ENCODE peak calls at places on chromosomes 2 and 18, in seven cellular contexts. X, P, B, R, Q, G and V are unnamed samples.

GRCh38 chr2:231554748-231555545 is 24.7 kb upstream of the NMUR1 start:
- DNase-seq in P (peak), B (no peak), R (peak), G (peak), Q (no peak), X (no peak), V (peak)

GRCh38 chr2:132607407-132607806 is 62.6 kb downstream of the LYPD1 start:
- DNase-seq in P (no peak), G (no peak), Q (no peak), R (no peak), X (no peak), B (no peak), V (no peak)

GRCh38 chr2:239500915-239501630 is 100.3 kb upstream of the HDAC4 start:
- DNase-seq in G (no peak), P (no peak), R (no peak), B (no peak), Q (no peak), X (no peak), V (no peak)

GRCh38 chr2:85914916-85915315 is 26.1 kb upstream of the ST3GAL5 start:
- DNase-seq in R (no peak), P (no peak), Q (no peak), G (no peak), X (no peak), B (no peak), V (no peak)

GRCh38 chr18:74942319-74942910 is 266.5 kb downstream of the PTGR3 start:
- DNase-seq in R (peak), G (peak), B (no peak), P (no peak), Q (no peak), X (no peak), V (no peak)

GRCh38 chr2:158202151-158202778 is 100.6 kb downstream of the UPP2 start:
- DNase-seq in B (no peak), G (no peak), P (no peak), Q (no peak), R (no peak), X (no peak), V (no peak)

GRCh38 chr2:78780864-78781583 is 244.5 kb upstream of the REG3G start:
- DNase-seq in G (no peak), Q (no peak), R (no peak), X (no peak), P (no peak), B (no peak), V (no peak)

GRCh38 chr2:209505410-209505809 is 81.6 kb downstream of the MAP2 start:
- DNase-seq in Q (no peak), P (no peak), B (no peak), R (no peak), X (no peak), G (peak), V (no peak)

GRCh38 chr2:207394812-207395534 is 134.8 kb upstream of the CREB1 start:
- DNase-seq in X (no peak), G (peak), Q (no peak), R (no peak), P (peak), B (peak), V (no peak)

GRCh38 chr2:1606421-1607235 is 137.7 kb downstream of the PXDN start:
- DNase-seq in P (no peak), Q (no peak), G (peak), X (no peak), B (no peak), R (peak), V (no peak)

GRCh38 chr2:70684846-70685622 is 83.0 kb downstream of the ADD2 start:
- DNase-seq in R (no peak), G (no peak), X (no peak), P (no peak), B (no peak), Q (no peak), V (no peak)

GRCh38 chr2:150063432-150063889 is 424.0 kb downstream of the RND3 start:
- DNase-seq in Q (no peak), X (no peak), B (peak), P (no peak), R (no peak), G (peak), V (no peak)

GRCh38 chr2:240142859-240143258 is 2.4 kb upstream of the OTOS start:
- DNase-seq in Q (no peak), R (no peak), X (no peak), P (no peak), G (no peak), B (no peak), V (no peak)

GRCh38 chr18:13800505-13801259 is 23.3 kb upstream of the MC5R start:
- DNase-seq in B (no peak), P (peak), G (peak), X (peak), R (peak), Q (peak), V (peak)

GRCh38 chr2:181886192-181886591 is 5.3 kb upstream of the ITPRID2 start:
- DNase-seq in G (no peak), X (no peak), Q (no peak), R (no peak), P (no peak), B (no peak), V (no peak)

GRCh38 chr2:209644842-209645241 is 126.8 kb upstream of the UNC80 start:
- DNase-seq in B (no peak), G (no peak), X (no peak), R (no peak), Q (no peak), P (no peak), V (no peak)

GRCh38 chr2:64525323-64525625 is 1.1 kb downstream of the AFTPH start:
- DNase-seq in G (peak), X (no peak), R (peak), P (no peak), Q (no peak), B (no peak), V (peak)

GRCh38 chr18:36658611-36659010 is 170.2 kb downstream of the TPGS2 start:
- DNase-seq in X (no peak), R (no peak), Q (no peak), P (no peak), G (no peak), B (no peak), V (no peak)

GRCh38 chr2:209942936-209943605 is 59.4 kb upstream of the RPE start:
- DNase-seq in B (no peak), P (no peak), R (no peak), Q (no peak), G (no peak), X (no peak), V (no peak)

GRCh38 chr2:223588251-223588650 is 13.9 kb downstream of the SCG2 start:
- DNase-seq in X (no peak), B (no peak), G (no peak), Q (no peak), R (no peak), P (no peak), V (no peak)

GRCh38 chr2:12970861-12971260 is 254.1 kb downstream of the TRIB2 start:
- DNase-seq in B (no peak), R (no peak), X (no peak), Q (no peak), G (peak), P (no peak), V (no peak)

GRCh38 chr2:200728630-200729029 is 83.1 kb upstream of the BZW1 start:
- DNase-seq in X (no peak), P (peak), Q (no peak), G (peak), B (no peak), R (no peak), V (no peak)

GRCh38 chr2:109638807-109639206 is 24.6 kb downstream of the SOWAHC start:
- DNase-seq in X (no peak), B (no peak), G (no peak), R (no peak), Q (no peak), P (no peak), V (no peak)

GRCh38 chr18:40222736-40223135 is 1732.3 kb upstream of the PIK3C3 start:
- DNase-seq in B (no peak), G (no peak), X (no peak), Q (no peak), P (no peak), R (no peak), V (no peak)

GRCh38 chr2:38830546-38831159 is 45.1 kb downstream of the DHX57 start:
- DNase-seq in X (no peak), P (no peak), Q (no peak), G (no peak), B (no peak), R (no peak), V (no peak)

GRCh38 chr2:20641123-20641985 is 9.5 kb downstream of the HS1BP3 start:
- DNase-seq in P (no peak), X (no peak), R (no peak), G (peak), B (no peak), Q (no peak), V (peak)

GRCh38 chr2:203327918-203328734 is at the start of gene ABI2:
- DNase-seq in P (peak), R (peak), G (peak), Q (peak), B (no peak), X (peak), V (peak)

GRCh38 chr2:70411489-70412081 is 109.7 kb upstream of the FAM136A start:
- DNase-seq in Q (no peak), B (no peak), G (no peak), R (no peak), X (no peak), P (no peak), V (no peak)

GRCh38 chr2:80437959-80438358 is 133.4 kb upstream of the LRRTM1 start:
- DNase-seq in P (no peak), R (no peak), Q (no peak), G (no peak), X (no peak), B (no peak), V (no peak)

GRCh38 chr2:206936006-206936405 is 3.3 kb upstream of the CPO start:
- DNase-seq in R (no peak), P (no peak), X (no peak), G (no peak), B (no peak), Q (no peak), V (no peak)

GRCh38 chr2:74941284-74941683 is 17.2 kb upstream of the POLE4 start:
- DNase-seq in B (no peak), Q (no peak), P (no peak), X (no peak), G (no peak), R (no peak), V (no peak)

GRCh38 chr2:2234398-2234797 is 96.7 kb downstream of the MYT1L start:
- DNase-seq in B (no peak), P (no peak), Q (no peak), X (no peak), G (no peak), R (no peak), V (no peak)

GRCh38 chr2:24420373-24420772 is 60.0 kb upstream of the ITSN2 start:
- DNase-seq in P (no peak), G (no peak), Q (no peak), B (no peak), R (no peak), X (no peak), V (no peak)

GRCh38 chr2:24418166-24418843 is 58.0 kb upstream of the ITSN2 start:
- DNase-seq in G (no peak), P (no peak), R (no peak), B (no peak), X (no peak), Q (no peak), V (no peak)

GRCh38 chr2:24424387-24424786 is 64.1 kb upstream of the ITSN2 start:
- DNase-seq in Q (no peak), R (no peak), P (no peak), G (no peak), X (no peak), B (no peak), V (no peak)

GRCh38 chr2:24423095-24423494 is 62.8 kb upstream of the ITSN2 start:
- DNase-seq in G (no peak), B (no peak), P (no peak), X (no peak), R (no peak), Q (no peak), V (no peak)

DNA sequence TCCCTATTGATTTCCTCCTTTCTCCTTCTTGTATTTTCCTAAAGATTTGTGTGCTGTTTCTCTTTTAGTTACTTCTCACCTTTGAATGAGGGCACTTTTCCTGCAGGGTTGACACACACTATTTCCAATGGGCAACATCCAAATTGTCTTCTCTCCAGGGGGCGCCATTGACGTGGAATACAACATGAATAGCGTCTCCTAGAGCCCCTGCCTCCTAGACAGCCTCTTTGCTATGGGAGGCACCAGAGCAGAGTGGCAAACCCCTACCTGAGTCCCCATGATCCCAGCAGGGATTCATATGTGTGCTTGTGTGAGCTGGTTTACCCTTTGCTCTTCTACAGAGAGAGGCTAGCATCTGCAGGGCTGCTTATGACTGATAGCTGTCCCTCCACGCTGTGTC is 61.3 kb upstream of the ITSN2 start:
- DNase-seq in B (no peak), R (peak), X (peak), G (peak), P (peak), Q (peak), V (peak)
- TF ChIP-seq CTCF in B (peak), R (peak), X (peak), G (peak), P (peak), Q (peak), V (peak)

GRCh38 chr2:217918220-217919024 is 84.4 kb downstream of the TNS1 start:
- DNase-seq in G (peak), P (peak), B (no peak), X (peak), Q (no peak), R (no peak), V (no peak)
- TF ChIP-seq CTCF in G (peak), P (peak), B (no peak), X (no peak), Q (no peak), R (no peak), V (no peak)

GRCh38 chr18:26457195-26457594 is 91.2 kb downstream of the KCTD1 start:
- DNase-seq in R (no peak), G (no peak), Q (no peak), X (no peak), P (no peak), B (no peak), V (no peak)

GRCh38 chr18:26454616-26455015 is 93.7 kb downstream of the KCTD1 start:
- DNase-seq in B (no peak), Q (no peak), G (no peak), P (no peak), R (no peak), X (no peak), V (no peak)

GRCh38 chr18:26457611-26458350 is 90.6 kb downstream of the KCTD1 start:
- DNase-seq in G (no peak), P (no peak), Q (no peak), R (no peak), B (no peak), X (peak), V (no peak)

GRCh38 chr18:26455639-26456038 is 92.7 kb downstream of the KCTD1 start:
- DNase-seq in R (no peak), G (no peak), P (no peak), Q (no peak), B (no peak), X (no peak), V (no peak)

GRCh38 chr18:26456070-26456491 is 92.3 kb downstream of the KCTD1 start:
- DNase-seq in P (no peak), B (no peak), X (no peak), Q (no peak), G (no peak), R (no peak), V (no peak)
- TF ChIP-seq CTCF in P (no peak), B (no peak), X (no peak), Q (no peak), G (no peak), R (no peak), V (no peak)

DNA sequence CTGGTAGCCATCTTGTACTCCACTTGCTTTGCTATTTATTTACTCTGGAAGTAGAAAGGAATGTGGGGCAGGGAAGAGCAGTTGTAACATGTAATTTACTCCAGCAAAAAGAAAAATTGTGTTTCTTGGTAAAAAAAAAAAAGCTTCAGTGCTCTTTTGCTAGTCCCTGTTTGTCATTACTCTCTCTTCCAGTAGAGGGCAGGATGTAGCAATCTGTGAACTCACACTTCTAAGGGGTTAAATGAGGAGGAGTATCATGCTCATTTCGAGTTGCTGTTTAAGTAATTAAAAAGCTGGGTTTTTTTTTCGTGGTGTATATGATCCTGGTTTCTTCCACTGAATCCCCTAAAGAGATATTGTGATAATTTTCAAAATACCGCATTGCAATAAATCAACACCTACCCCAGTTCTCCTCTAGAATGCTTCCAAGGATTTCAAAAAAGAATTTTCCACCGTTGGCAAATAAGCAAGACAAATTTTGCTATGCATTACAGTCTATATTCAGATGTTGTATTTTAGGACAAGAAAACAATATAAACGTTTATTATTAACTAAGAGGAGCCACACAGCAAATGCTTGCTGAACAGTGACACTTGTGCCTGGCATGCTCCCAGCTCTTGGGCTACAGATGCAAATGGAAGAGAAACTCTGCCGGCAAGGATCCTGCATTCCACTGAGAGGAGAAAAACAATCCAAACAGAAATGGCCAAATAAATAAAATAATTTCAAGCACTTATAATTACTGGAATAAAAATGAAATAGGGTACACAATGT is 261.6 kb downstream of the ASXL3 start:
- DNase-seq in G (peak), X (peak), B (no peak), R (no peak), Q (no peak), P (peak), V (peak)
- TF ChIP-seq CTCF in G (peak), X (peak), B (peak), R (no peak), Q (peak), P (peak), V (peak)

GRCh38 chr2:42360890-42361727 is at the start of gene COX7A2L:
- DNase-seq in B (peak), Q (peak), G (peak), P (peak), X (peak), R (peak), V (peak)
- TF ChIP-seq CTCF in B (peak), Q (no peak), G (peak), P (peak), X (no peak), R (peak), V (no peak)

DNA sequence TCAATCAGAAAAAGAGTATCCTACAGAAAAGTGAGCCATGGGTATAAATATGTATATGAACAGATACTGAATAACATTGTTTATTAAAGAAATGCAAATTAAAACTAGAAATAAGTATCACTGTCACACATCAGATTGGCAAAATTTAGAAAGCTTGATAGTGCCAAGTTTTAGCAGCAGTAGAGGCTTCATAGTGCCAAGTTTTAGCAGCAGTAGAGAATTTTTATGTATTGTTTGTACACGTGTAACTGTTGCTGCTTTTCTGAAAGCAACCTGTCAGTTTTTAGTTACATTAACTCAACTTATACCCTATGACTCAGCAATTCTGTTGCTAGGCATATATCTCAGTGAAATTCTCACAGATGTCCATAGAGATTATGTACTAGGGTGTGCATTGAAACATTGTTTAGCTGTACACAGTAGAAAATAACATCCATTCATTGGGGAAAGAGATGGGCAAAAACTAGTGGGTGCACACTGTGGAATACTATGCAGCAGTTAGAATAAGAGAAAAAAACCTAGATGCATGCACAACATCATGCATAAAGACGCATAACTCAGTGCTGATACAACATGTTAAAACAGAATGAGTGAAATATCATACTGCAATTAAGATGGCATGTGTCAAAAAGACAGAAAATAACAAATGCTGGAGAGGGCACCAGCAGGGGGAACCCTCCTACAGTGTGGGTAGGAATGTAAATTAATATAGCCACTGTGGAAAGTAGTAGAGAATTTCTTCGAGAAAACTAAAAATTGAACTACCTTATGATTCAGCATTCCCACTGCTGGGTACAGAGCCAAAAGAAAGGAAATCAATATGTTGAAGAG is 294.5 kb upstream of the NT5C1B start:
- DNase-seq in R (no peak), B (no peak), Q (no peak), X (peak), P (no peak), G (peak), V (no peak)
- TF ChIP-seq CTCF in R (no peak), B (peak), Q (peak), X (peak), P (peak), G (peak), V (no peak)

GRCh38 chr2:28824207-28824606 is 13.6 kb downstream of the SPDYA start:
- DNase-seq in R (no peak), B (no peak), G (no peak), P (no peak), X (no peak), Q (no peak), V (no peak)

GRCh38 chr2:28824870-28825269 is 14.2 kb downstream of the SPDYA start:
- DNase-seq in G (no peak), B (no peak), X (no peak), P (no peak), Q (no peak), R (no peak), V (no peak)

GRCh38 chr2:28822036-28822435 is 11.4 kb downstream of the SPDYA start:
- DNase-seq in X (no peak), P (no peak), R (no peak), G (no peak), B (no peak), Q (no peak), V (no peak)

GRCh38 chr2:28818053-28818452 is 7.4 kb downstream of the SPDYA start:
- DNase-seq in G (no peak), X (no peak), Q (no peak), P (no peak), R (no peak), B (no peak), V (no peak)

DNA sequence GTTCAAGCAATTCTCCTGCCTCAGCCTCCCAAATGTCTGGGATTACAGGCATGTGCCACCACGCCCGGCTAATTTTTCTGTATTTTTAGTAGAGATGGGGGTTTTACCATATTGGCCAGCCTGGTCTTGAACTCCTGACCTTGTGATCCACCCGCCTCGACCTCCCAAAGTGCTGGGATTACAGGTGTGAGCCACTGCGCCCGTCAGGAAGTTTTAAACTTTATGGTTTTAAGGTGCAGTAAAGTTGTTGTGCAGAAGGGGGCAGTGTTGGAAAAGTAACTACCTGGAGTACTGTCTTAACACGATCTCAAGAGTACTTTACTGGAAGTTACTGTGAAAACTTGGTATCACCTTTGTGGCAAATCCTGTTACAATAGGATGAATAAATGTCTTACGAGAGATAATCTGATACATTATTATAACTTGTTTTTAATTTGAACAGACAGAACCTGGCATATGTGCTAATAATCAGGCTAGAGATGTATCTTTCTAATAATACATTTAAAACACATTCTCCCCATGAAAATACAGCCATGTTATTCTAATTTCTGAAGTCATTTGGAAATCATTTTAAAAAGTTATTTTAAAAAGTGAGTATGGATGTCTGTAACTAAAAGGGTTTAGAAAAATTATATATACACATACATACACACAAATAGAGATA is 10.8 kb downstream of the SPDYA start:
- DNase-seq in G (peak), R (peak), B (peak), Q (peak), X (peak), P (no peak), V (peak)
- TF ChIP-seq CTCF in G (peak), R (peak), B (peak), Q (peak), X (peak), P (peak), V (peak)